ENCODE peak calls at places on chromosomes 16 and 17, in five cellular contexts. C is memory B cell, X is NCI-H226, M is adipocyte, O is GM03348. J is an unnamed sample.

GRCh38 chr16:10126686-10127085 is 55.5 kb downstream of the GRIN2A start:
- DNase-seq in O (no peak), M (peak; percentile 48), X (peak; percentile 90), C (no peak), J (peak; percentile 77)

GRCh38 chr16:50467943-50468748 is 80.0 kb upstream of the NKD1 start:
- DNase-seq in C (no peak), X (no peak), M (peak; percentile 19), O (peak; percentile 29), J (peak; percentile 49)

GRCh38 chr17:18968945-18969887 is 17.3 kb downstream of the SLC5A10 start:
- DNase-seq in O (peak; percentile 51), M (no peak), C (no peak), X (peak; percentile 61), J (no peak)

GRCh38 chr17:36198831-36199465 is 2.4 kb upstream of the CCL3L1 start:
- DNase-seq in O (no peak), M (no peak), X (peak; percentile 80), C (no peak), J (no peak)

GRCh38 chr16:27154573-27155521 is 48.5 kb upstream of the KDM8 start:
- DNase-seq in C (peak; percentile 61), M (peak; percentile 69), X (no peak), O (peak; percentile 85), J (peak; percentile 8)

GRCh38 chr16:79498928-79499327 is 101.6 kb downstream of the MAF start:
- DNase-seq in X (no peak), C (no peak), M (no peak), O (no peak), J (no peak)

GRCh38 chr17:60151355-60151754 is 1.6 kb downstream of the CA4 start:
- DNase-seq in X (no peak), M (no peak), O (no peak), C (no peak), J (no peak)

GRCh38 chr17:1060991-1061390 is 64.1 kb downstream of the TIMM22 start:
- DNase-seq in C (no peak), X (peak; percentile 95), O (peak; percentile 96), M (peak; percentile 94), J (no peak)

GRCh38 chr16:65531475-65531874 is 409.6 kb upstream of the CDH11 start:
- DNase-seq in X (no peak), O (no peak), M (no peak), C (no peak), J (no peak)

GRCh38 chr17:7854851-7855642 is at the start of gene TMEM88:
- DNase-seq in M (no peak), O (no peak), C (peak; percentile 8), X (no peak), J (no peak)

GRCh38 chr17:6100146-6100545 is 30.0 kb downstream of the WSCD1 start:
- DNase-seq in C (no peak), M (no peak), O (no peak), X (no peak), J (no peak)

GRCh38 chr17:67223924-67224323 is 21.1 kb downstream of the HELZ start:
- DNase-seq in C (no peak), M (no peak), X (peak; percentile 7), O (no peak), J (no peak)

GRCh38 chr17:19744492-19744891 is 3.6 kb downstream of the ALDH3A1 start:
- DNase-seq in M (no peak), C (no peak), X (no peak), O (no peak), J (no peak)

GRCh38 chr17:70896843-70897242 is 727.5 kb downstream of the KCNJ2 start:
- DNase-seq in C (no peak), X (no peak), M (no peak), O (no peak), J (no peak)

GRCh38 chr17:82346342-82347300 is 12.4 kb upstream of the TEX19 start:
- DNase-seq in C (no peak), M (no peak), X (no peak), O (no peak), J (no peak)

GRCh38 chr16:89320717-89321501 is 103.4 kb downstream of the ZNF778 start:
- DNase-seq in M (no peak), X (peak; percentile 78), O (no peak), C (no peak), J (no peak)

GRCh38 chr17:67366193-67367157 is at the start of gene PSMD12:
- DNase-seq in X (peak; percentile 76), C (peak; percentile 93), O (peak; percentile 97), M (peak; percentile 96), J (peak; percentile 92)

GRCh38 chr16:66289051-66289680 is 77.3 kb upstream of the CDH5 start:
- DNase-seq in C (no peak), M (no peak), X (no peak), O (no peak), J (no peak)

GRCh38 chr16:58733248-58733670 is 857 bp downstream of the GOT2 start:
- DNase-seq in C (no peak), M (peak; percentile 69), X (no peak), O (peak; percentile 39), J (peak; percentile 28)

GRCh38 chr17:45431531-45432404 is 902 bp downstream of the ARHGAP27 start:
- DNase-seq in C (no peak), M (peak; percentile 65), X (peak; percentile 76), O (peak; percentile 80), J (no peak)

GRCh38 chr17:44115585-44116415 is 7.6 kb downstream of the HDAC5 start:
- DNase-seq in C (no peak), O (peak; percentile 75), X (no peak), M (peak; percentile 76), J (no peak)

GRCh38 chr17:13597723-13598347 is 3.9 kb downstream of the HS3ST3A1 start:
- DNase-seq in M (peak; percentile 67), O (peak; percentile 38), X (peak; percentile 34), C (peak; percentile 21), J (peak; percentile 1)

GRCh38 chr17:65987988-65988387 is 203.9 kb downstream of the CEP112 start:
- DNase-seq in O (no peak), C (no peak), X (peak; percentile 7), M (peak; percentile 34), J (no peak)

J was measured in putamen.